ENCODE peak calls at places on chromosome 13, in four cellular contexts. A is left ventricle myocardium inferior, G is PC-3, Y is testis. L is an unnamed sample. For H3K4me1 and H3K9me3, the result is how much of the 10 kb centered on the place peaks cover.

GRCh38 chr13:26255717-26256277 is 1.9 kb downstream of the CDK8 start:
- DNase-seq in A (no peak), G (peak), Y (no peak), L (no peak)

GRCh38 chr13:26025196-26025595 is 26.6 kb downstream of the SHISA2 start:
- DNase-seq in A (no peak), G (no peak), Y (peak), L (peak)

GRCh38 chr13:43230989-43231388 is 207.6 kb downstream of the DNAJC15 start:
- DNase-seq in A (no peak), G (no peak), Y (no peak), L (no peak)

GRCh38 chr13:24654741-24655140 is 25.5 kb upstream of the ATP12A start:
- DNase-seq in A (no peak), G (no peak), Y (no peak), L (no peak)

GRCh38 chr13:35712907-35713685 is 236.6 kb upstream of the MAB21L1 start:
- DNase-seq in A (no peak), G (no peak), Y (no peak), L (peak)

GRCh38 chr13:48502601-48503319 is 30.1 kb downstream of the RCBTB2 start:
- DNase-seq in A (no peak), G (no peak), Y (no peak), L (no peak)

GRCh38 chr13:105925496-105925895 is 610.0 kb downstream of the EFNB2 start:
- DNase-seq in A (no peak), G (peak), Y (no peak), L (no peak)

GRCh38 chr13:79667771-79668170 is 186.8 kb downstream of the NDFIP2 start:
- DNase-seq in A (no peak), G (no peak), Y (no peak), L (no peak)

GRCh38 chr13:76890036-76890435 is 3.8 kb upstream of the KCTD12 start:
- DNase-seq in A (no peak), G (peak), Y (no peak), L (no peak)

GRCh38 chr13:39531646-39532045 is 71.3 kb downstream of the LHFPL6 start:
- DNase-seq in A (no peak), G (peak), Y (no peak), L (no peak)

GRCh38 chr13:60562081-60562764 is 165.2 kb downstream of the TDRD3 start:
- DNase-seq in A (no peak), G (peak), Y (no peak), L (no peak)

GRCh38 chr13:28761586-28761985 is 42.8 kb upstream of the SLC46A3 start:
- DNase-seq in A (no peak), G (no peak), Y (no peak), L (no peak)

GRCh38 chr13:19882231-19882630 is 18.8 kb upstream of the ZMYM5 start:
- DNase-seq in A (no peak), G (no peak), Y (no peak), L (no peak)

GRCh38 chr13:104253063-104253680 is 1187.0 kb upstream of the SLC10A2 start:
- DNase-seq in A (no peak), G (no peak), Y (no peak), L (no peak)

GRCh38 chr13:84672616-84673015 is 790.3 kb upstream of the SLITRK1 start:
- DNase-seq in A (no peak), G (peak), Y (no peak), L (no peak)

GRCh38 chr13:27962128-27962841 is 6.8 kb downstream of the CDX2 start:
- DNase-seq in A (no peak), G (no peak), Y (no peak), L (peak)

GRCh38 chr13:59061621-59062020 is 1102.1 kb downstream of the DIAPH3 start:
- DNase-seq in A (no peak), G (no peak), Y (no peak), L (no peak)

GRCh38 chr13:109844396-109844795 is 58.0 kb upstream of the IRS2 start:
- DNase-seq in A (no peak), G (peak), Y (peak), L (no peak)

GRCh38 chr13:45256254-45256653 is 55.4 kb upstream of the KCTD4 start:
- DNase-seq in A (no peak), G (no peak), Y (no peak), L (no peak)

GRCh38 chr13:29908917-29909755 is 58.7 kb upstream of the UBL3 start:
- DNase-seq in A (no peak), G (no peak), Y (no peak), L (no peak)

GRCh38 chr13:41512441-41512840 is 55.1 kb downstream of the RGCC start:
- DNase-seq in A (no peak), G (no peak), Y (no peak), L (no peak)

GRCh38 chr13:54486421-54487166 is 1458.0 kb downstream of the OLFM4 start:
- DNase-seq in A (no peak), G (no peak), Y (no peak), L (peak)

GRCh38 chr13:52743988-52744387 is 4.4 kb upstream of the CNMD start:
- DNase-seq in A (no peak), G (peak), Y (no peak), L (no peak)

GRCh38 chr13:110409581-110409992 is 102.5 kb downstream of the COL4A2 start:
- DNase-seq in A (no peak), G (peak), Y (no peak), L (no peak)

GRCh38 chr13:37345869-37346268 is 240.4 kb upstream of the CSNK1A1L start:
- DNase-seq in A (no peak), G (no peak), Y (no peak), L (no peak)

GRCh38 chr13:37473035-37473434 is 125.5 kb downstream of the POSTN start:
- DNase-seq in A (no peak), G (no peak), Y (no peak), L (peak)

GRCh38 chr13:112885782-112886268 is 83.2 kb upstream of the MCF2L start:
- DNase-seq in A (peak), G (peak), Y (peak), L (peak)
- TF ChIP-seq CTCF in A (no peak), G (no peak), Y (no peak), L (no peak)

DNA sequence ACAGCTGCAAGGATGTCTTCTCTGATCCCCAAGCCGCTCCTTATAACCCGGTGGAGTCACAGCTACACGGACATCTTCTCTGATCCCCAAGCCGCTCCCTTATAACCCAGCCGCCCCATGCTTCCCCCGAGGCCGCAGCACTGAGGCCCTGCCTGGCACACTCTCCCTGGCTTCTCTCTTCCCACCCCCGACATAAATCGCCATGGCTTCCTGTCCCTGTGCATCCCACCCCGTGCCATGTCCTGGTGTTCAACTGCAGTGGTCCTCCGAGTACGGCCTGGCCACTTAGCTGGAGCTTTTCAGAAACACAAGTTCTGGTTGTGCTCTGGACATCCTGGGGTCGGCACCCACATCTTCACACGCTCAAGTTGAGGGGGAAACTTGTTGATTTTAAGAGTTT is 60.4 kb downstream of the RASA3 start:
- DNase-seq in A (no peak), G (no peak), Y (no peak), L (no peak)
- H3K4me1 ChIP-seq in A (under half), G (under half), Y (under half), L (under half)

DNA sequence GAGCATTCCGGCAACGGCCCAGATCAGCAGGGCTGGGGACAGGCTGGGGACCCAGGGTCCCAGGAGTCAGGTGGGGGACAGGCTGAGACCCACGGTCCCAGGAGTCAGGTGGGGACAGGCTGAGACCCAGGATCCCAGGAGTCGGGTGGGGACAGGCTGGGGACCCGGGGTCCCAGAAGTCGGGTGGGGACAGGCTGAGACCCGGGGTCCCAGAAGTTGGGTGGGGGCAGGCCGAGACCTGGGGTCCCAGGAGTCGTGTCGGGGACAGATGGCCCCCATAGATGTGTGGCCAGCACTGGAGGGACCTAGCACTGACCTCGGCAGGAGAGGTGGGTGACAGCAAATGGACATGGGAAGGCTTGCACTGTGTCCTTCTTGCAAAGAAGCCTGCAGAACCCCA is 39.7 kb upstream of the SOX1 start:
- DNase-seq in A (no peak), G (no peak), Y (no peak), L (no peak)
- H3K9me3 ChIP-seq in A (under half), G (under half), Y (under half), L (under half)

DNA sequence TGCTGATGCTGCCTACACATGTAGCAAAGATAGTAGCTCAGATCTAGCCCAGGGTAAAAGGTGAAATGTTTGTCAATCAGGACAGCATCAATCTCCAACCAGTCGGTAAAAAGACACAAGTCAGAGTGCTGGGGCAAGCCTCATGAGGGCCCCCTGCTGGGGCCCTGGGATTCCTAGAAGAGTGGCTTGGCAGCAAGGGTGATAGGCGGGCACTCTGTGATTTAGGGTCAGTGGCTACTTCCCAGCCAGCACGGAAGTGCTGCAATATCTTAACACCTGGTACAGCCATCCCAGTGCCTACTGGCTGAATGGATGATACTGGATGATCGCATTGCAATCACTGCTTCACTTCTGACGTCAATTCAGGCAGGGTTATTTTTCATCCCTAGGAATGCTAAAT is 432.2 kb downstream of the FGF9 start:
- DNase-seq in A (no peak), G (no peak), Y (no peak), L (peak)
- TF ChIP-seq CTCF in A (peak), G (no peak), Y (no peak), L (peak)

DNA sequence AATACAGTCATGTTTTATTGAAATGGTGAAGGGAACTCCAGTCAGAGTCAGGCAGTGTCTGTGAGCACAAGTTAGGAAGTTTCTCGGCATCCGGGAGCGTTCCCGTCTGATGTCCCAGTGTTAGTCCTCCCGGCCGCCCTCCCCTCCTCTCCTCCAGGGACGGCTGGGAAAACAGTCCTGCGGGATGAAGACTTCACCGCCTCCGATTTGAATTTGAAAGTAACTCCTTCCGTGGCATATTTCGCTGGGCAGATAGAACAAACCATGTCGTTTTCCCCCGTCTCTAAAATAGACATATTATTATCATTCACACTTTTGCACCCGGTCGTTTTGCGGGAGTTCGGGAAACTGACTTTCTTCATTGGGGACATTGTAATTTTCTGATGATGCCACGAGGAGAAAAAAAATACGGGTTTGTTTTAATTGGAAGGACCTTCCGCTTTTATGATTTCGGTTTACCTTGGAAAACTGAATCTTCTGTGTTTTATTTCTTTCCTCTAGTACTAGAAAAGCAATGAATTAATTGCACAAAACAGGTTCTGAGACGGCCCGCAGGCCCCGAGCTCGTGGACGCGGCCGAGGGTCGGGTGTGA is 76.6 kb downstream of the ZIC5 start:
- DNase-seq in A (no peak), G (no peak), Y (no peak), L (peak)
- H3K4me1 ChIP-seq in A (under half), G (under half), Y (under half), L (under half)

L was measured in endodermal cell.